ENCODE peak calls at places on chromosomes 3 and 15, in nine cellular contexts. S is CD8-positive, alpha-beta memory T cell; F is adrenal gland; E is neuronal stem cell; M is upper lobe of right lung; H is astrocyte; W is esophagus muscularis mucosa; C is cardiac muscle cell; V is psoas muscle. I is an unnamed sample.
A peak's percentile ranks its signal among the peaks of the same experiment; 100 is the strongest.

GRCh38 chr15:47363653-47364052 is 353.7 kb upstream of the SEMA6D start:
- DNase-seq in S (no peak), F (no peak), E (no peak), M (no peak), H (no peak), W (no peak), C (no peak), V (no peak), I (no peak)

GRCh38 chr15:48414015-48414414 is 82.8 kb downstream of the DUT start:
- DNase-seq in S (no peak), F (no peak), E (no peak), M (no peak), H (peak; percentile 88), W (no peak), C (peak; percentile 83), V (no peak), I (no peak)

GRCh38 chr3:162270059-162270458 is 773.5 kb downstream of the OTOL1 start:
- DNase-seq in S (no peak), F (no peak), E (no peak), M (no peak), H (no peak), W (no peak), C (no peak), V (no peak), I (no peak)

GRCh38 chr3:38960042-38960622 is 91.6 kb downstream of the SCN11A start:
- DNase-seq in S (no peak), F (no peak), E (no peak), M (no peak), H (no peak), W (no peak), C (no peak), V (no peak), I (no peak)

GRCh38 chr3:179541596-179541995 is 21.1 kb upstream of the ACTL6A start:
- DNase-seq in S (no peak), F (no peak), E (no peak), M (no peak), H (no peak), W (no peak), C (no peak), V (no peak), I (no peak)

GRCh38 chr3:5201536-5201935 is 14.0 kb downstream of the EDEM1 start:
- DNase-seq in S (no peak), F (no peak), E (no peak), M (no peak), H (no peak), W (no peak), C (no peak), V (no peak), I (no peak)

GRCh38 chr15:23857028-23857641 is 170.0 kb upstream of the NDN start:
- DNase-seq in S (no peak), F (peak; percentile 63), E (peak; percentile 56), M (no peak), H (no peak), W (no peak), C (peak; percentile 33), V (no peak), I (no peak)

GRCh38 chr3:112640864-112641751 is at the start of gene CCDC80:
- DNase-seq in S (no peak), F (no peak), E (no peak), M (no peak), H (peak; percentile 96), W (no peak), C (peak; percentile 95), V (no peak), I (no peak)

GRCh38 chr15:49810651-49811175 is 189.9 kb downstream of the DTWD1 start:
- DNase-seq in S (no peak), F (no peak), E (no peak), M (no peak), H (no peak), W (no peak), C (peak; percentile 9), V (no peak), I (no peak)
- H3K27ac ChIP-seq in S (no peak overlapping the region), F (no peak overlapping the region), E (no peak overlapping the region), M (no peak overlapping the region), H (no peak overlapping the region), W (no peak overlapping the region), C (no peak overlapping the region), V (no peak overlapping the region), I (peak overlapping the region; percentile 43)

GRCh38 chr15:93459396-93459795 is 370.4 kb upstream of the RGMA start:
- DNase-seq in S (no peak), F (no peak), E (no peak), M (no peak), H (no peak), W (no peak), C (no peak), V (peak; percentile 78), I (no peak)

GRCh38 chr15:93460717-93461116 is 371.7 kb upstream of the RGMA start:
- DNase-seq in S (no peak), F (no peak), E (no peak), M (no peak), H (peak; percentile 53), W (no peak), C (no peak), V (no peak), I (no peak)

GRCh38 chr15:93466380-93466779 is 377.4 kb upstream of the RGMA start:
- DNase-seq in S (no peak), F (no peak), E (no peak), M (no peak), H (no peak), W (no peak), C (no peak), V (no peak), I (no peak)

GRCh38 chr15:93458567-93458966 is 369.6 kb upstream of the RGMA start:
- DNase-seq in S (no peak), F (no peak), E (no peak), M (no peak), H (no peak), W (no peak), C (no peak), V (no peak), I (no peak)

GRCh38 chr15:93462690-93463089 is 373.7 kb upstream of the RGMA start:
- DNase-seq in S (no peak), F (no peak), E (no peak), M (no peak), H (no peak), W (no peak), C (no peak), V (no peak), I (no peak)
- H3K36me3 ChIP-seq in S (no peaks in the 10 kb centered on the region), F (no peaks in the 10 kb centered on the region), E (peaks cover 47% of the 10 kb centered on the region), M (no peaks in the 10 kb centered on the region), H (no peaks in the 10 kb centered on the region), W (no peaks in the 10 kb centered on the region), C (no peaks in the 10 kb centered on the region), V (no peaks in the 10 kb centered on the region), I (no peaks in the 10 kb centered on the region)

DNA sequence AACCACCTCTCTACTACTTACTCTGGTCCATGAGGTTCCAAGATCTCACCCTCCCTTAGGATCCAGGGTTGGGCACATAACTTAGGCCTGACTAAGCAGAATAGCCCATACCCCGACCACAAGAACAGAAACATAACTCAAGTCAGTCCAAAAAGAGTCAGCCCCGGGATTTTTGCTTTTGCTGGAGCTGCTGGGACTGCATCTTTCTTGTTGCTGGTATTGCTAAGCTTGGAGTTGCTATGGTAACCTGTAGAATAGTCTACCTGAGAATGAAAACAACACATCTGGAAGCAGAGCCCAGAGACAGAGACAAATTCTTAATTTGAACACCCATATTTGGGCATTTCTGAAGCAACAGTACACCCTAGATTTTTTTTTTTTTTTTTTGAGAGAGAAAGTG is 6.5 kb downstream of the RUBCN start:
- DNase-seq in S (no peak), F (no peak), E (no peak), M (no peak), H (peak; percentile 88), W (no peak), C (peak; percentile 63), V (no peak), I (no peak)
- H3K27ac ChIP-seq in S (no peak overlapping the region), F (no peak overlapping the region), E (no peak overlapping the region), M (no peak overlapping the region), H (peak overlapping the region; percentile 7), W (no peak overlapping the region), C (no peak overlapping the region), V (no peak overlapping the region), I (no peak overlapping the region)

GRCh38 chr3:64176461-64176996 is 48.7 kb downstream of the PRICKLE2 start:
- DNase-seq in S (no peak), F (no peak), E (no peak), M (no peak), H (peak; percentile 57), W (peak; percentile 47), C (no peak), V (no peak), I (no peak)
- H3K36me3 ChIP-seq in S (no peaks in the 10 kb centered on the region), F (no peaks in the 10 kb centered on the region), E (no peaks in the 10 kb centered on the region), M (no peaks in the 10 kb centered on the region), H (no peaks in the 10 kb centered on the region), W (no peaks in the 10 kb centered on the region), C (no peaks in the 10 kb centered on the region), V (no peaks in the 10 kb centered on the region), I (no peaks in the 10 kb centered on the region)

DNA sequence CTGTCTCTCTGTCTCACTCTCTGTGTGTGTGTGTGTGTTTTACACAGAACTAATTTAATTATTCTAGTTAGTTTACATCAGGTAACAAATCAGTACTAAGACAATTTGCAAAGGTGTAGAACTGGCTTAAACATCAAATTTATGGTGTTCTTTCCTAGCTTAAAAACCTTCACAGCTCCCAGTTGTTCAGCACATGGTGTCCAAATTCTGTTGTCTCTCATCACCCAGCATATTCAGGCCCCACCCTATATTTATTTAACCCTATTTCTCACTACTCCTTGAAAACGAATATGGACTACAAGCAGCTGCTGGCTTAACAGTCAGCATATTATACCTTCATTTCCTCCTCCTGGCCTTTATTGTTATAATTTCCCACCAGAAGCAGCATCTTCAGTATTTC is 1.1 kb downstream of the IL20RB start:
- DNase-seq in S (no peak), F (no peak), E (no peak), M (no peak), H (no peak), W (no peak), C (no peak), V (no peak), I (no peak)
- H3K27ac ChIP-seq in S (no peak overlapping the region), F (no peak overlapping the region), E (no peak overlapping the region), M (no peak overlapping the region), H (no peak overlapping the region), W (no peak overlapping the region), C (no peak overlapping the region), V (no peak overlapping the region), I (peak overlapping the region; percentile 71)

DNA sequence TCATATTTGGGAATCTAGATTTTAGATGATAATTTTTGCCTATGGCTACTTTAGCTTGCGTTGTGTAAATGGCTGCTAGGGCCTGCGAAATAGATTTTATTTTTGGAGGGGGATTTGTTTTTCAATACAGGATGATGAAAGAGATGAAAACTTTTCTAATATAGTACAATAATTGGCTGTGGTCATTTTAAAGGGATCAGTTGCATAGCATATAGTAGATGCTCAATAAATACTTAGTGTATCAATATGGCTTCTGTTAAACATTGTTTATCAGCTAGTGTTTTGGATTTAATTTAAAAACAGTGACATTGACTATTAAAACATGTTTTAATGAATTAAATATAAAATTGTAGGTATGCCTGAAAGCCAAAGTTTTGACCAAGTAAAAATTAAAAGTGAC is 6.9 kb upstream of the CHD2 start:
- DNase-seq in S (no peak), F (no peak), E (no peak), M (no peak), H (no peak), W (no peak), C (no peak), V (no peak), I (no peak)
- H3K36me3 ChIP-seq in S (peaks cover 43% of the 10 kb centered on the region), F (peaks cover 66% of the 10 kb centered on the region), E (peaks cover 98% of the 10 kb centered on the region), M (peaks cover 81% of the 10 kb centered on the region), H (peaks cover 65% of the 10 kb centered on the region), W (peaks cover 36% of the 10 kb centered on the region), C (peaks cover 81% of the 10 kb centered on the region), V (peaks cover 88% of the 10 kb centered on the region), I (no peaks in the 10 kb centered on the region)